ENCODE peak calls at places on chromosomes 7 and 10, in seven cellular contexts. I, R, J, Z, F, P and N are unnamed samples.

GRCh38 chr7:1432411-1433082 is 26.7 kb downstream of the MICALL2 start:
- DNase-seq in J (peak), Z (peak), R (peak), F (peak), I (peak), P (peak), N (peak)

GRCh38 chr10:103451091-103451801 is 924 bp downstream of the CALHM2 start:
- DNase-seq in Z (peak), P (peak), R (peak), J (no peak), I (peak), F (no peak), N (peak)

GRCh38 chr7:108094933-108095710 is 35.0 kb downstream of the LAMB4 start:
- DNase-seq in J (no peak), F (peak), R (no peak), P (no peak), I (no peak), Z (no peak), N (no peak)

GRCh38 chr7:112347088-112347487 is 103.2 kb upstream of the IFRD1 start:
- DNase-seq in Z (no peak), R (no peak), P (no peak), J (no peak), I (no peak), F (no peak), N (no peak)

GRCh38 chr10:27245846-27246245 is 5.2 kb upstream of the ACBD5 start:
- DNase-seq in F (no peak), I (no peak), P (no peak), Z (no peak), J (no peak), R (no peak), N (no peak)

GRCh38 chr10:51139176-51139575 is 64.9 kb downstream of the PRKG1 start:
- DNase-seq in R (no peak), J (no peak), P (no peak), Z (no peak), I (no peak), F (no peak), N (no peak)

GRCh38 chr7:12320241-12320640 is 83.4 kb downstream of the VWDE start:
- DNase-seq in I (no peak), P (no peak), J (no peak), F (no peak), Z (no peak), R (no peak), N (no peak)

GRCh38 chr10:119198438-119198837 is 8.9 kb upstream of the GRK5 start:
- DNase-seq in I (peak), R (peak), F (no peak), Z (no peak), J (no peak), P (no peak), N (peak)

GRCh38 chr10:122768033-122768745 is 68.5 kb upstream of the C10orf120 start:
- DNase-seq in Z (no peak), R (no peak), J (no peak), P (no peak), F (no peak), I (no peak), N (no peak)

GRCh38 chr10:92470026-92470425 is 103.9 kb downstream of the IDE start:
- DNase-seq in F (no peak), I (no peak), R (no peak), J (no peak), P (no peak), Z (no peak), N (no peak)

GRCh38 chr7:23105644-23106490 is at the start of gene KLHL7:
- DNase-seq in J (peak), P (peak), Z (peak), F (peak), I (peak), R (peak), N (peak)

GRCh38 chr7:122694697-122695096 is 4.2 kb downstream of the RNF133 start:
- DNase-seq in F (no peak), P (no peak), R (no peak), Z (no peak), I (no peak), J (no peak), N (no peak)

GRCh38 chr10:48659790-48660189 is 24.9 kb upstream of the WDFY4 start:
- DNase-seq in I (no peak), R (no peak), Z (no peak), J (no peak), F (no peak), P (peak), N (peak)

GRCh38 chr10:16612148-16612742 is 90.6 kb upstream of the C1QL3 start:
- DNase-seq in Z (no peak), J (no peak), R (peak), P (peak), F (peak), I (no peak), N (peak)

GRCh38 chr10:127157506-127158205 is 38.7 kb downstream of the INSYN2A start:
- DNase-seq in P (no peak), Z (no peak), R (no peak), J (no peak), I (no peak), F (peak), N (no peak)

GRCh38 chr10:116721991-116722392 is 20.4 kb downstream of the HSPA12A start:
- DNase-seq in Z (no peak), R (no peak), J (no peak), F (peak), I (no peak), P (no peak), N (no peak)

GRCh38 chr10:91080776-91081175 is 139.7 kb upstream of the PCGF5 start:
- DNase-seq in R (no peak), F (no peak), P (no peak), J (no peak), Z (no peak), I (no peak), N (no peak)

GRCh38 chr7:55527314-55527713 is 45.0 kb downstream of the VOPP1 start:
- DNase-seq in I (no peak), J (no peak), F (no peak), R (no peak), P (no peak), Z (no peak), N (no peak)

GRCh38 chr10:36448760-36449681 is 676.4 kb upstream of the ANKRD30A start:
- DNase-seq in I (no peak), J (no peak), P (no peak), Z (no peak), R (no peak), F (no peak), N (no peak)

GRCh38 chr10:62636825-62637248 is 167.7 kb upstream of the ADO start:
- DNase-seq in F (no peak), J (no peak), P (peak), R (peak), Z (no peak), I (no peak), N (peak)

GRCh38 chr7:101232141-101232821 is 5.3 kb downstream of the CLDN15 start:
- DNase-seq in P (no peak), I (no peak), J (no peak), Z (no peak), R (no peak), F (no peak), N (no peak)

GRCh38 chr10:47046321-47047126 is 135.3 kb downstream of the PTPN20 start:
- DNase-seq in J (no peak), F (no peak), R (no peak), I (no peak), Z (no peak), P (no peak), N (no peak)

GRCh38 chr7:120274482-120274881 is 1.5 kb downstream of the KCND2 start:
- DNase-seq in F (no peak), J (no peak), I (no peak), R (no peak), Z (no peak), P (no peak), N (no peak)

GRCh38 chr7:80844916-80845315 is 73.9 kb downstream of the SEMA3C start:
- DNase-seq in Z (no peak), J (no peak), R (no peak), F (no peak), I (no peak), P (no peak), N (no peak)

GRCh38 chr7:140778568-140778967 is 82.1 kb downstream of the NDUFB2 start:
- DNase-seq in R (no peak), P (no peak), I (no peak), F (no peak), J (no peak), Z (no peak), N (no peak)

GRCh38 chr7:79770053-79770452 is 316.6 kb upstream of the MAGI2 start:
- DNase-seq in J (no peak), Z (no peak), R (no peak), F (no peak), P (no peak), I (no peak), N (no peak)

GRCh38 chr10:24153016-24153415 is 55.9 kb upstream of the KIAA1217 start:
- DNase-seq in Z (no peak), I (no peak), R (no peak), F (no peak), P (no peak), J (no peak), N (no peak)